ENCODE peak calls at places on chromosome 17, in four cellular contexts. U, X, P and E are unnamed samples.

GRCh38 chr17:19544366-19544765 is 10.7 kb downstream of the SLC47A1 start:
- DNase-seq in U (no peak), X (no peak), P (no peak), E (no peak)

GRCh38 chr17:41785091-41785875 is 1.2 kb downstream of the JUP start:
- DNase-seq in U (no peak), P (no peak), X (peak), E (no peak)

GRCh38 chr17:1966274-1967086 is 58.7 kb downstream of the RTN4RL1 start:
- DNase-seq in P (no peak), X (peak), U (no peak), E (no peak)

GRCh38 chr17:57519199-57519598 is 225.9 kb downstream of the CCDC182 start:
- DNase-seq in U (no peak), P (no peak), X (no peak), E (no peak)

GRCh38 chr17:31724026-31724425 is 135.0 kb downstream of the COPRS start:
- DNase-seq in U (peak), X (no peak), P (no peak), E (peak)

GRCh38 chr17:67534941-67535340 is 157.9 kb downstream of the PITPNC1 start:
- DNase-seq in X (no peak), U (no peak), P (no peak), E (no peak)

GRCh38 chr17:17542906-17543635 is 46.9 kb upstream of the RASD1 start:
- DNase-seq in P (no peak), U (no peak), X (no peak), E (no peak)

GRCh38 chr17:32277284-32277683 is 11.7 kb downstream of the RHBDL3 start:
- DNase-seq in U (peak), X (peak), P (no peak), E (no peak)

GRCh38 chr17:76550712-76551615 is 11.1 kb downstream of the PRCD start:
- DNase-seq in U (peak), P (no peak), X (no peak), E (no peak)

GRCh38 chr17:36475346-36475970 is 11.0 kb upstream of the ZNHIT3 start:
- DNase-seq in P (peak), U (no peak), X (no peak), E (no peak)

GRCh38 chr17:81941484-81942166 is 4.5 kb upstream of the PYCR1 start:
- DNase-seq in P (no peak), X (peak), U (no peak), E (no peak)

GRCh38 chr17:68705331-68706166 is 104.4 kb upstream of the FAM20A start:
- DNase-seq in U (peak), X (no peak), P (no peak), E (no peak)

GRCh38 chr17:51083976-51084375 is 36.7 kb downstream of the SPAG9 start:
- DNase-seq in U (peak), X (no peak), P (no peak), E (no peak)

GRCh38 chr17:53574038-53574437 is 248.7 kb upstream of the KIF2B start:
- DNase-seq in X (no peak), P (no peak), U (no peak), E (no peak)

GRCh38 chr17:35373532-35373983 is at the start of gene SLFN11:
- DNase-seq in U (peak), P (peak), X (peak), E (peak)

GRCh38 chr17:43839670-43840101 is 6.7 kb upstream of the MPP3 start:
- DNase-seq in P (peak), U (no peak), X (no peak), E (no peak)

GRCh38 chr17:31052187-31052889 is 42.4 kb upstream of the NF1 start:
- DNase-seq in P (no peak), X (no peak), U (peak), E (peak)

GRCh38 chr17:17403899-17404576 is 72.8 kb upstream of the MED9 start:
- DNase-seq in P (peak), X (no peak), U (no peak), E (no peak)

GRCh38 chr17:17416007-17416399 is 60.8 kb upstream of the MED9 start:
- DNase-seq in U (peak), P (peak), X (peak), E (no peak)

GRCh38 chr17:34798581-34798980 is 162.7 kb downstream of the CCT6B start:
- DNase-seq in P (no peak), X (peak), U (no peak), E (no peak)

GRCh38 chr17:16486373-16487250 is 5.4 kb downstream of the LRRC75A start:
- DNase-seq in P (peak), X (peak), U (peak), E (peak)

GRCh38 chr17:4997302-4998026 is at the start of the genes INCA1 and KIF1C:
- DNase-seq in U (peak), P (peak), X (peak), E (peak)

GRCh38 chr17:6677158-6677831 is 25.7 kb downstream of the C17orf100 start:
- DNase-seq in U (no peak), P (no peak), X (peak), E (no peak)

GRCh38 chr17:30361766-30362279 is 16.9 kb upstream of the CPD start:
- DNase-seq in P (no peak), X (no peak), U (no peak), E (no peak)

GRCh38 chr17:67215991-67216421 is 29.0 kb downstream of the HELZ start:
- DNase-seq in X (no peak), U (no peak), P (no peak), E (no peak)

GRCh38 chr17:76983075-76983411 is 114.8 kb downstream of the MGAT5B start:
- DNase-seq in P (no peak), U (no peak), X (peak), E (no peak)

GRCh38 chr17:2700491-2701141 is 10.9 kb downstream of the CLUH start:
- DNase-seq in X (peak), U (no peak), P (peak), E (peak)

GRCh38 chr17:35804658-35805192 is 4.6 kb upstream of the TAF15 start:
- DNase-seq in X (peak), U (peak), P (peak), E (no peak)

GRCh38 chr17:47993031-47993546 is 22.2 kb downstream of the CDK5RAP3 start:
- DNase-seq in X (no peak), U (no peak), P (no peak), E (no peak)

GRCh38 chr17:1022278-1023024 is 25.5 kb downstream of the TIMM22 start:
- DNase-seq in P (no peak), U (no peak), X (peak), E (no peak)

GRCh38 chr17:64118452-64118979 is 11.4 kb downstream of the ERN1 start:
- DNase-seq in P (peak), U (peak), X (no peak), E (no peak)

GRCh38 chr17:16107165-16107770 is 107.6 kb downstream of the TTC19 start:
- DNase-seq in U (peak), X (no peak), P (no peak), E (no peak)

GRCh38 chr17:49277638-49278037 is 47.1 kb upstream of the PHOSPHO1 start:
- DNase-seq in P (no peak), X (no peak), U (peak), E (peak)

GRCh38 chr17:75774988-75775668 is 9.5 kb upstream of the UNK start:
- DNase-seq in U (peak), P (no peak), X (peak), E (peak)

GRCh38 chr17:21280081-21280518 is 4.4 kb upstream of the MAP2K3 start:
- DNase-seq in P (peak), U (peak), X (peak), E (peak)

GRCh38 chr17:67322039-67322787 is 44.2 kb downstream of the PSMD12 start:
- DNase-seq in P (no peak), X (peak), U (no peak), E (no peak)

GRCh38 chr17:41404024-41404651 is 6.7 kb upstream of the KRT31 start:
- DNase-seq in X (no peak), P (peak), U (peak), E (no peak)

GRCh38 chr17:29112780-29113295 is 67.4 kb downstream of the MYO18A start:
- DNase-seq in X (no peak), P (no peak), U (peak), E (no peak)

GRCh38 chr17:67639555-67639954 is 78.2 kb upstream of the NOL11 start:
- DNase-seq in P (no peak), U (peak), X (no peak), E (no peak)

GRCh38 chr17:40035162-40035559 is 19.0 kb downstream of the MED24 start:
- DNase-seq in U (peak), P (no peak), X (peak), E (no peak)